ENCODE peak calls at places on chromosome 19, in seven cellular contexts. S is neural progenitor cell; O is heart left ventricle; J is tibial nerve; H is CD4-positive, alpha-beta memory T cell; T is Caco-2; B is GM23338. N is an unnamed sample. For H3K4me1 and H3K27me3, the result is how much of the 10 kb centered on the place peaks cover.

GRCh38 chr19:49097453-49098288 is 12.4 kb downstream of the SNRNP70 start:
- DNase-seq in S (peak), O (peak), J (peak), H (peak), T (peak), B (peak), N (peak)

GRCh38 chr19:21094347-21095025 is 12.5 kb downstream of the ZNF714 start:
- DNase-seq in S (no peak), O (no peak), J (no peak), H (no peak), T (no peak), B (no peak), N (no peak)

GRCh38 chr19:27901078-27901477 is 1311.9 kb downstream of the UQCRFS1 start:
- DNase-seq in S (no peak), O (no peak), J (no peak), H (no peak), T (no peak), B (no peak), N (no peak)

GRCh38 chr19:46644720-46645119 is 8.7 kb upstream of the GNG8 start:
- DNase-seq in S (no peak), O (no peak), J (no peak), H (no peak), T (no peak), B (no peak), N (no peak)

GRCh38 chr19:29587518-29587986 is 18.5 kb upstream of the POP4 start:
- DNase-seq in S (no peak), O (no peak), J (no peak), H (peak), T (no peak), B (no peak), N (no peak)

GRCh38 chr19:57633832-57634131 is 814 bp downstream of the ZNF211 start:
- DNase-seq in S (no peak), O (no peak), J (no peak), H (no peak), T (no peak), B (peak), N (no peak)

GRCh38 chr19:46115396-46116109 is 8.9 kb downstream of the IGFL3 start:
- DNase-seq in S (no peak), O (no peak), J (no peak), H (no peak), T (no peak), B (no peak), N (no peak)

GRCh38 chr19:6639439-6639838 is 30.5 kb downstream of the TNFSF14 start:
- DNase-seq in S (no peak), O (no peak), J (no peak), H (no peak), T (no peak), B (no peak), N (no peak)

GRCh38 chr19:518292-519231 is 11.3 kb downstream of the TPGS1 start:
- DNase-seq in S (peak), O (no peak), J (no peak), H (peak), T (peak), B (peak), N (no peak)

GRCh38 chr19:40143612-40144011 is 47.6 kb upstream of the MAP3K10 start:
- DNase-seq in S (no peak), O (peak), J (peak), H (peak), T (no peak), B (peak), N (no peak)

GRCh38 chr19:55437410-55437809 is 5.7 kb downstream of the SHISA7 start:
- DNase-seq in S (peak), O (peak), J (no peak), H (no peak), T (peak), B (peak), N (no peak)

GRCh38 chr19:6803036-6803404 is 30.5 kb downstream of the VAV1 start:
- DNase-seq in S (no peak), O (no peak), J (no peak), H (no peak), T (no peak), B (peak), N (no peak)

GRCh38 chr19:27652796-27653195 is 1560.2 kb downstream of the UQCRFS1 start:
- DNase-seq in S (no peak), O (no peak), J (no peak), H (no peak), T (no peak), B (no peak), N (no peak)

GRCh38 chr19:47047272-47047930 is 1.0 kb downstream of the TMEM160 start:
- DNase-seq in S (no peak), O (no peak), J (no peak), H (no peak), T (no peak), B (no peak), N (no peak)

GRCh38 chr19:11345122-11345752 is 831 bp downstream of the TMEM205 start:
- DNase-seq in S (no peak), O (no peak), J (no peak), H (no peak), T (no peak), B (no peak), N (no peak)

GRCh38 chr19:10292206-10292788 is 2.5 kb downstream of the ICAM5 start:
- DNase-seq in S (peak), O (peak), J (peak), H (peak), T (peak), B (peak), N (peak)

GRCh38 chr19:46635920-46636761 is at the start of gene GNG8:
- DNase-seq in S (peak), O (no peak), J (no peak), H (peak), T (no peak), B (peak), N (no peak)

GRCh38 chr19:14267224-14267741 is 61.3 kb upstream of the ADGRL1 start:
- DNase-seq in S (no peak), O (no peak), J (no peak), H (no peak), T (no peak), B (no peak), N (no peak)
- H3K4me1 ChIP-seq in S (under half), O (under half), J (under half), H (under half), T (under half), B (under half), N (under half)

DNA sequence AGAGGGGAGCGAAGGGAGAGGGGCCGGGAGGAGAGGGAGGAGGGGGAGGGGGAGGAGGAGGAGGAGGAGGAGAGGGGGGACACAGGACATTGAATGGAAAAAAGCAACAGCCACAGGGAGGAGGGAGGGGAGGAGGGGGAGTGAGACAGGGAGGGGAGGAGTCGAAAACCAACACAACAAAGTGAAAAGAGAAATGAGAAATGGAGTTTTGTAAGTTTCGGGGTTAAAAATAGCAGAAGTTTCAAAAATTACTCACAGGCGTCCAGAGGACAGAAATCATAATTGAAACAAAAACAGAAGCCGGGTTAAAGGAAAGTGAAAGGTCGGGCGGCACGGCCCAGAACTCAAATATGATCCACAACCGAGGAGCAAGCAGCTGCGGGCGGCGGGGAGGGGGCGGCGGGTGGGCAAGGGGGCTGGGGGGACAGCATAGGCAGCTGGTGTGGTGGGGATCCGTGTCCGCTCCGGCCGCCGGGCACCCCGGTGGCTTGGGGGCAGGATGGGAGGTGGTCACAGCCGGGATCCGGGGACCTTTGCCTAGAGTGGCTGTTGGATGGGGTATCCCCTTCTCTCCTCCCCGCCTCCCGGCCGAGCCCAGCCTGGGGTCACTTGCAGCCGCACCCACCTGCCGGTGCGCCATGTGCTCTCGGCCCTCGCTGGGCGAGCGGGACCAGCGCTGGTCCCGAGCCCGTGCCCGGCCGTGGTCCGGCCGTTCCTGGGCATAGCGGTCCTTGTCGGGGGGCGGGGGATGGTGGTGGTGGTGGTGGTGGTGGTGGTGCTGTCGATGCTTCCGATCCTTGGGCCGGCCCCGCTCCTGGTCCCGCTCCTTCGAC is 58.1 kb downstream of the IER2 start:
- DNase-seq in S (peak), O (peak), J (peak), H (peak), T (no peak), B (no peak), N (no peak)
- H3K4me3 ChIP-seq in S (no peak), O (peak), J (peak), H (peak), T (no peak), B (no peak), N (peak)

DNA sequence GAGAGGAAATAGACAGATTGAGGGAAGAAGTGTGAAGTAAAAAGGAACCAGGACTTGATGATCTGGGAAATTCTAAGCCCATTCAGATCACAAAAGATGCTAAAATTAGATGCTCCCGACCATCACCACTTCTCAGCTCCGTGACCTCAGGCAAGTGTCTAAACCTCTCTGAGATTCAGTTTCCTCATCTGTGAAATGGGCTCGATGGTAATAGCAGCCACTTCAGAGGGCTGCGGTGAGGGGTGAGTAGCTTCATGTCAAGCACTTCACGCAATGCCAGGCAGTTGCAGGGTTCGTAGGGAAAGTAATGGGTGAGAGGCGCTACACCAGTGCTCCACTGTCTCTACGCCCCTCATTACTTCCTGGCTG is 9.0 kb upstream of the NFIC start:
- DNase-seq in S (no peak), O (no peak), J (no peak), H (no peak), T (no peak), B (no peak), N (no peak)
- H3K27me3 ChIP-seq in S (half or more), O (under half), J (under half), H (under half), T (under half), B (half or more), N (under half)

GRCh38 chr19:12689012-12689411 is 1.2 kb downstream of the GNG14 start:
- DNase-seq in S (no peak), O (no peak), J (no peak), H (no peak), T (no peak), B (no peak), N (no peak)
- H3K4me1 ChIP-seq in S (under half), O (under half), J (under half), H (under half), T (under half), B (under half), N (under half)

GRCh38 chr19:18097217-18097992 is at the start of gene MAST3:
- DNase-seq in S (peak), O (peak), J (peak), H (peak), T (peak), B (peak), N (peak)

GRCh38 chr19:18100710-18101109 is 3.1 kb downstream of the MAST3 start:
- DNase-seq in S (peak), O (no peak), J (no peak), H (no peak), T (peak), B (peak), N (no peak)

GRCh38 chr19:18099623-18099995 is 2.0 kb downstream of the MAST3 start:
- DNase-seq in S (no peak), O (no peak), J (no peak), H (no peak), T (no peak), B (no peak), N (no peak)

GRCh38 chr19:18097993-18098890 is 664 bp downstream of the MAST3 start:
- DNase-seq in S (no peak), O (no peak), J (no peak), H (no peak), T (no peak), B (no peak), N (no peak)

DNA sequence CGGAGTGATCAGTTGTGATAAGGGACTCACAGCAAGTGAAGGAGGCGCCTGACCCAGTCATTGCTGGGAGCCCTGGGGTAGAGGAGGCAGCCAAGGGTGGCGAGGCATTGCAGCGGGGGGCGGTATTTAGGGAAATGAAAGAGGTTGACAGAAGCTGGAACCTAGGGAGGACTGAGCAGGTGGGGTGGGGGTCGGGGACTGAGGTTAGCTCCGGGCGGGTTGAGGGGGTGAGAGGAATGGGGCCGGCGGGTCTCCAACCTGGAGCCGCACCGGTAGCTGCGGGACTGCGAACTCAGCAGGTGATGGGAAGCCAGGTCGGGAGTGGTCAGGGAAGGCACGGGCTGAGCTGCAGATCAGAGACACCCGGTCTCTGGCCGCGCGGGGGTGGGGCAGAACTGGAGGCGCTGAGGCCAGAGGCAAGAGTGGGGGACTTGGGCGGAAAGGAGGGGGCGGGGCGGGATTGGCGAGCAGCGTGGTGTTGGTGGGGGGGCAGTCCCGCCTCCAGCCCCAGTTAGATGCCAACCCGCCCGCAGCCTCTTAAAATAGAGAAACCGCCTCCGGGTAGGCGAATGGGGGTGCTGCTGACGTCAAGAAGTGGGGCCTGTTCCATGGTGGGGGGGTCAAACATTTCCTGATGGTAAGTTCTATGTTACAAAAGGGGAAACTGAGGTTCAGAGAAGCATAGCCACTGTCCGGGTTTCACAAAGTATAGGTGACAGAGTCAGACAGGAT is 1.5 kb downstream of the MAST3 start:
- DNase-seq in S (peak), O (no peak), J (no peak), H (peak), T (no peak), B (peak), N (no peak)
- H3K4me3 ChIP-seq in S (peak), O (peak), J (no peak), H (peak), T (no peak), B (peak), N (no peak)

GRCh38 chr19:54414156-54414555 is 1.1 kb upstream of the TTYH1 start:
- DNase-seq in S (no peak), O (no peak), J (no peak), H (no peak), T (no peak), B (no peak), N (no peak)

GRCh38 chr19:54415208-54415900 is at the start of gene TTYH1:
- DNase-seq in S (peak), O (no peak), J (no peak), H (peak), T (no peak), B (peak), N (no peak)

GRCh38 chr19:54416695-54417491 is 1.6 kb downstream of the TTYH1 start:
- DNase-seq in S (peak), O (no peak), J (no peak), H (no peak), T (no peak), B (peak), N (no peak)

GRCh38 chr19:54418030-54418929 is 3.0 kb downstream of the TTYH1 start:
- DNase-seq in S (peak), O (no peak), J (no peak), H (peak), T (no peak), B (peak), N (peak)

DNA sequence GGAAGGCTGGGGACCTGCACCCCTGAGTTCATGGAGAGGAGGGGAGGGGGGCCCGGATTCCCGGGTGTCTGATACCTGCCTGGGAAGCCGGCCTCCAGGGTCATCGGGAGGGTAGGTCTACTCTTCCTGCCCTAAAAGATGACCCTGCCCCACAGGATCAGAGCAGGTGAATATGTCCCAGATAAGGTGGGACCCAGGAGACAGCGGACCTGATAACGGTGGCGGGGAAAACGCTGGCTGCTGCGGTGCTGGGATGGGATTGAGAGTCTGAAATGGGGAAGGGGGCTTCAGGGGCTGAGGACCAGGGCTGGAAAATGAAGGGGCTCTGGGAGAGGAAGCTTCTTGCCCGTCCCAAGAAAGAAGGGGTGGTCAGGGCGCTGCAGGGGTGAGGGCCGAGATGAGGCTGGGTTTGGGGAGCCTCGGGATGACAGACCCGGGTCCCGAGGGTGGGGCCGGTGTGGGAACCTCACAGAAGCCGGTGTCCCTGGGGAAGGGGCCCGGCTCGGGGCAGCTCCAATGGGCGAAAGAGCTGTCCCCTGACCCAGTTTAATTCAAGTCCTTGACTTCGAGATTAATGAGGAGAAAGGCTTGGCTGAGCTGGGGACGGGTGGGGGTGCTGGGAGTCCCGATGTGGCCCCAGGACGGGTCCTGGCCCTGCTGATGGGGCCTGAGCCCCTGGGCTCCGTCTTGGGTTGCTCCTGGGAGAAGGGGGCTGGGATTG is 797 bp downstream of the TTYH1 start:
- DNase-seq in S (peak), O (no peak), J (no peak), H (no peak), T (no peak), B (no peak), N (no peak)
- H3K27me3 ChIP-seq in S (under half), O (half or more), J (under half), H (under half), T (under half), B (under half), N (under half)

DNA sequence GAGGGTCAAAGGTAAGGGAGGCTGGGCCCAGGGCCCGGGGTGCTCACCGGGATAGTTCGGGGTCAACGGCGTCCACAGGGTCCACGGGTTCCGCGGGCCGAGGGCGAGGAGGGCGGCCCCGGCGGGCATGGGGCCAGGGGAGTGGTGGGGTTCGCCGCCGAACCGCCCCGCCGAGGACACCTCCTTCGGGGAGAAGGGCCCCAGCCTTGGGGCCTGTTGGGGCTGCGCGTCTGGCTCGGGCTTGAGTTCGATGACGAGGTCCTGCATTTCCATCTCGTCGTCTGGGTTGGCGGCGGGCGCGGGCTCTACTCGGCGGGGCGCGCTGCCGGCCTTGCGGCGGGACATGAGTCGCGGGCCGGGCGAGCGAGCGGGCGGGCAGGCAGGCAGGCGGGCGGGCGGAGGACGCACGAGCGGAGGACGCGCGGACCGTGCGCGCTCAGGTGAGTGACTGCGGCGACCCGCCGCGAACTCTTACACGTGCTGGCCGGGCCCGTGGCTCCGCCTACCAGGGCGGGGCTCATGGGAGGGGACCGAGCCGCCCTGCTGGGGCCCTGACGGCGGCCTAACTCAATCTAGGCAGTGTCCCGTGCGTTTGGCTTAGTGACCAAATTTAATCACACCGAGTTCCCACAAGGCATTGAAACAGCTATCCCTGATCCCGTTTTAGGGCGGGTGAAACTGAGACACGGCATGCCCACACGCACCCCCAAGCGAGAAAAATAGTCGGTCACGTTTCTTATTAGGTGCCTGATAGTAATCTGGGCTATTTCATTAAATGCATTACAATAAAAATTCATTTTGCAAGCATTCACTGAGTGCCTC is at the start of gene ZNF296:
- DNase-seq in S (peak), O (peak), J (peak), H (peak), T (peak), B (peak), N (peak)
- H3K4me1 ChIP-seq in S (under half), O (under half), J (half or more), H (half or more), T (under half), B (under half), N (under half)

GRCh38 chr19:34193439-34193838 is 21.1 kb downstream of the LSM14A start:
- DNase-seq in S (no peak), O (no peak), J (no peak), H (no peak), T (no peak), B (no peak), N (no peak)
- H3K4me3 ChIP-seq in S (no peak), O (no peak), J (no peak), H (no peak), T (no peak), B (no peak), N (no peak)